ENCODE peak calls at places on chromosomes 6 and 20, in five cellular contexts. U, H, D, S and W are unnamed samples.

GRCh38 chr20:63652192-63652980 is 838 bp downstream of the STMN3 start:
- DNase-seq in S (no peak), U (peak; percentile 70), D (no peak), H (peak; percentile 61), W (no peak)

GRCh38 chr20:49937023-49937929 is 1.1 kb downstream of the RNF114 start:
- DNase-seq in U (no peak), H (no peak), S (peak; percentile 37), D (no peak), W (no peak)

GRCh38 chr20:9909167-9909566 is 70.3 kb upstream of the PAK5 start:
- DNase-seq in U (no peak), D (no peak), H (no peak), S (no peak), W (no peak)

GRCh38 chr20:17645546-17646208 is 36.4 kb downstream of the RRBP1 start:
- DNase-seq in U (peak; percentile 22), S (no peak), D (no peak), H (no peak), W (no peak)

GRCh38 chr6:113591896-113592827 is 265.0 kb upstream of the MARCKS start:
- DNase-seq in S (no peak), H (no peak), U (no peak), D (no peak), W (no peak)

GRCh38 chr20:62550087-62550565 is 74.3 kb upstream of the GATA5 start:
- DNase-seq in U (peak; percentile 87), H (no peak), S (no peak), D (no peak), W (no peak)

GRCh38 chr6:148471624-148472494 is 129.2 kb downstream of the SASH1 start:
- DNase-seq in D (peak; percentile 31), H (no peak), U (no peak), S (no peak), W (no peak)

GRCh38 chr6:139152088-139152891 is 17.4 kb downstream of the HECA start:
- DNase-seq in D (no peak), U (no peak), H (no peak), S (no peak), W (no peak)

GRCh38 chr6:170255426-170256125 is 35.3 kb downstream of the DLL1 start:
- DNase-seq in S (no peak), H (no peak), D (no peak), U (no peak), W (no peak)

GRCh38 chr6:2120912-2121311 is 124.5 kb downstream of the GMDS start:
- DNase-seq in D (no peak), S (no peak), U (no peak), H (no peak), W (no peak)

GRCh38 chr6:28981391-28981832 is 23.7 kb downstream of the ZNF311 start:
- DNase-seq in D (no peak), S (peak; percentile 58), H (peak; percentile 81), U (peak; percentile 70), W (peak; percentile 65)

GRCh38 chr20:39103732-39104131 is 141.6 kb downstream of the DHX35 start:
- DNase-seq in H (no peak), D (no peak), U (no peak), S (no peak), W (no peak)

GRCh38 chr20:16215056-16215455 is 358.2 kb downstream of the KIF16B start:
- DNase-seq in S (no peak), D (no peak), U (no peak), H (no peak), W (no peak)

GRCh38 chr6:43636312-43636667 is 650 bp downstream of the MAD2L1BP start:
- DNase-seq in S (peak; percentile 10), H (no peak), U (no peak), D (no peak), W (no peak)

GRCh38 chr20:23023621-23024187 is 11.4 kb upstream of the SSTR4 start:
- DNase-seq in S (no peak), H (no peak), D (no peak), U (no peak), W (no peak)

GRCh38 chr6:56019973-56020372 is 144.6 kb upstream of the BMP5 start:
- DNase-seq in H (no peak), S (no peak), U (no peak), D (no peak), W (no peak)

GRCh38 chr6:26032387-26033131 is 54.7 kb upstream of the HFE start:
- DNase-seq in H (no peak), U (no peak), S (peak; percentile 33), D (no peak), W (no peak)

GRCh38 chr6:90764001-90764400 is 177.1 kb upstream of the MAP3K7 start:
- DNase-seq in U (no peak), S (peak; percentile 22), D (no peak), H (no peak), W (no peak)

GRCh38 chr6:21987501-21987957 is 309.3 kb downstream of the PRL start:
- DNase-seq in S (peak; percentile 78), H (peak; percentile 28), U (peak; percentile 68), D (peak; percentile 70), W (peak; percentile 44)

GRCh38 chr20:48711044-48711428 is 116.8 kb downstream of the PREX1 start:
- DNase-seq in D (no peak), H (no peak), S (no peak), U (no peak), W (no peak)

GRCh38 chr6:4008324-4009047 is 70.5 kb downstream of the FAM217A start:
- DNase-seq in U (no peak), S (peak; percentile 63), H (no peak), D (peak; percentile 76), W (no peak)

GRCh38 chr6:125004198-125004597 is 42.0 kb downstream of the RNF217 start:
- DNase-seq in H (no peak), D (no peak), U (no peak), S (no peak), W (peak; percentile 71)

GRCh38 chr6:129902681-129903080 is 41.6 kb upstream of the TMEM244 start:
- DNase-seq in H (no peak), S (no peak), U (no peak), D (no peak), W (no peak)

GRCh38 chr6:158026901-158027589 is 45.4 kb downstream of the SYNJ2 start:
- DNase-seq in S (no peak), H (no peak), U (no peak), D (no peak), W (no peak)
- TF ChIP-seq CTCF in S (no peak), H (no peak), U (no peak), D (no peak), W (no peak)

DNA sequence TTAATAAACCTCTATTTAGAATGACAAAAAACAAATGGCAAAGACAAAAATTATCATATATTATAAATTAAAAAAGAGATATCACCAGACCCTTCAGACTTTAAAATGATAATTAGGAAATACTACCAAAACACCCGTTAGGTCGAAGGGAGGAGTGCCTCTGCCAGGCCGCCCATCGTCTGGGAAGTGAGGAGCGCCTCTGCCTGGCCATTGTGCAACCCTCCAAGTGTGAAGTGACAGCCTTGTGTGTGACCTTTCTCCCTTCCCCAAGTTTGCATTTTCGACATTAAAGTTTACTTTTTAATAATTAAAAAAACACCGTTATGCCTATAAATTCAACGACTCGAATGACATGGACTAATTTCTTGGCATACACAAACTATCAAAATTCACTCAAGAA is 64.5 kb upstream of the TASP1 start:
- DNase-seq in H (no peak), S (no peak), D (no peak), U (no peak), W (no peak)
- TF ChIP-seq CTCF in H (no peak), S (no peak), D (no peak), U (no peak), W (no peak)

DNA sequence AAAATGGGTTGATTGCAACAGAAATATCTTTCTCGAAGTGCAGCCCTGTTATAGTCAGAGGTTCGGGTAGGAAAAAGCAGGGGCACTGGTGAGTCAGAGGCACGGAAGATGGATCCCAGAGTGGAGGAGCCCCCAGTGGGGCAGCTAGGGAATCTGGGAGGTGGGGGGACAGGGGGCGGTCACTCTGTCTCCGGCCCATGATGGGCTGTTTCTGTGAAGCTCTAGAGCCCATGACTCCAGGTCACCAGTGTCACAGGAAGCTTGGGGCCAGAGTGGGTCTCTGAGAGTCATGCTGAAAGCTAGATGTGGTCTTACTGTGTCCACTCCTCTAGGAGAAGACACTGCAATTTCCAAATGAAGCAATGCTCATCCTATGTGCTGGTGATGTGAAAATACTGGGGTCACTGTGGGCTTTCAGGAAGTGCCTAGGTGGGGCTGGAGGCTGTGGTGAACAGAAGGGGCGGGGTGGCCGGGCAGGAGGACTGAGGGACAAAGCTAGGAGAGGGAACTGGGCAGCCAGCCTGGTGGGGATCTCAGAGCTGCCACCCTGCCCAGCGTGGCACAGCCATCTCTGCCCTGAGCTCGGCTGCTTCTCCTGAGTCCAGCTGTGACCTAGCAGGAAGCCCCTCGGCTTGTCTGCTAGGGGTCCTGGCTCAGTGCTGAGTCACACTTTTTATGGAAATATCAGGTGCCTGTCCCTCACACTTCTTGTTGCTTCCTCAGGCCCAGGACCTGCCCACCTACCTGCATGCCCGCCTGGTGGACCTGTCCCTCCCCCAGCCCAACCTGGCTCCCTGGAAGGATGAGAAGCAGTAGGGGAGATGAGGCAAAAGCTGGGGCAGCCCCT is 54.2 kb downstream of the IRF4 start:
- DNase-seq in U (no peak), H (no peak), S (no peak), D (no peak), W (no peak)
- TF ChIP-seq CTCF in U (no peak), H (no peak), S (no peak), D (no peak), W (no peak)

GRCh38 chr6:32111424-32112066 is 2.4 kb upstream of the TNXB start:
- DNase-seq in H (no peak), S (no peak), U (no peak), D (no peak), W (no peak)

GRCh38 chr6:32115623-32116022 is 6.5 kb upstream of the TNXB start:
- DNase-seq in U (no peak), S (no peak), D (no peak), H (no peak), W (no peak)

GRCh38 chr6:32112436-32112980 is 3.4 kb upstream of the TNXB start:
- DNase-seq in S (no peak), D (no peak), H (no peak), U (no peak), W (no peak)

GRCh38 chr6:32114853-32115252 is 5.7 kb upstream of the TNXB start:
- DNase-seq in S (no peak), D (no peak), H (no peak), U (no peak), W (no peak)

GRCh38 chr6:32113386-32114352 is 4.5 kb upstream of the TNXB start:
- DNase-seq in S (no peak), H (no peak), U (peak; percentile 88), D (peak; percentile 97), W (peak; percentile 50)
- TF ChIP-seq CTCF in S (no peak), H (no peak), U (no peak), D (peak; percentile 77), W (no peak)

GRCh38 chr6:53317861-53318260 is 30.9 kb downstream of the ELOVL5 start:
- DNase-seq in S (no peak), D (no peak), H (no peak), U (no peak), W (no peak)

GRCh38 chr6:53318429-53318828 is 30.3 kb downstream of the ELOVL5 start:
- DNase-seq in S (no peak), U (no peak), D (no peak), H (no peak), W (no peak)

GRCh38 chr6:53321701-53322100 is 27.0 kb downstream of the ELOVL5 start:
- DNase-seq in H (no peak), S (no peak), D (no peak), U (no peak), W (no peak)

GRCh38 chr6:53322188-53323029 is 26.3 kb downstream of the ELOVL5 start:
- DNase-seq in H (no peak), U (no peak), D (no peak), S (no peak), W (no peak)

GRCh38 chr6:53320964-53321363 is 27.8 kb downstream of the ELOVL5 start:
- DNase-seq in D (no peak), S (no peak), H (no peak), U (no peak), W (no peak)
- TF ChIP-seq CTCF in D (no peak), S (no peak), H (no peak), U (no peak), W (no peak)